ENCODE peak calls at places on chromosomes 11 and 22, in four cellular contexts. N, U, S and Q are unnamed samples.

GRCh38 chr11:76233936-76234703 is 27.8 kb upstream of the WNT11 start:
- DNase-seq in N (peak; percentile 87), U (peak; percentile 33), S (no peak), Q (peak; percentile 52)

GRCh38 chr11:35387341-35387982 is 31.9 kb downstream of the SLC1A2 start:
- DNase-seq in U (peak; percentile 35), S (no peak), N (no peak), Q (no peak)

GRCh38 chr11:75342231-75342918 is 9.1 kb downstream of the ARRB1 start:
- DNase-seq in U (no peak), N (no peak), S (no peak), Q (no peak)

GRCh38 chr22:33772793-33773192 is 147.5 kb downstream of the LARGE1 start:
- DNase-seq in N (no peak), U (no peak), S (no peak), Q (no peak)

GRCh38 chr11:1924646-1925372 is 5.3 kb downstream of the TNNT3 start:
- DNase-seq in U (no peak), N (peak; percentile 69), S (no peak), Q (no peak)

GRCh38 chr11:124898711-124899110 is 1.0 kb upstream of the ROBO4 start:
- DNase-seq in N (peak; percentile 84), U (no peak), S (no peak), Q (no peak)

GRCh38 chr11:705646-706438 is at the start of gene EPS8L2:
- DNase-seq in N (peak; percentile 81), S (no peak), U (no peak), Q (no peak)

GRCh38 chr22:48224332-48224731 is 1461.9 kb downstream of the TBC1D22A start:
- DNase-seq in S (no peak), U (no peak), N (no peak), Q (no peak)

GRCh38 chr11:119169272-119169719 is 771 bp downstream of the NLRX1 start:
- DNase-seq in U (no peak), N (peak; percentile 85), S (no peak), Q (peak; percentile 22)

GRCh38 chr22:45170001-45170466 is 6.3 kb downstream of the NUP50 start:
- DNase-seq in S (no peak), U (no peak), N (no peak), Q (no peak)

GRCh38 chr11:4495487-4495886 is 13.0 kb downstream of the OR52K1 start:
- DNase-seq in U (no peak), S (no peak), N (no peak), Q (no peak)

GRCh38 chr11:109993786-109994185 is 99.4 kb upstream of the ZC3H12C start:
- DNase-seq in N (no peak), S (no peak), U (no peak), Q (no peak)

GRCh38 chr22:30810105-30810504 is 115.4 kb downstream of the OSBP2 start:
- DNase-seq in S (no peak), N (no peak), U (no peak), Q (no peak)

GRCh38 chr22:27154717-27155116 is 497.3 kb downstream of the MIAT start:
- DNase-seq in N (peak; percentile 83), S (no peak), U (no peak), Q (no peak)

GRCh38 chr11:12160231-12160630 is 49.8 kb downstream of the MICAL2 start:
- DNase-seq in S (no peak), N (no peak), U (no peak), Q (no peak)

GRCh38 chr11:127680146-127680545 is 679.6 kb upstream of the KIRREL3 start:
- DNase-seq in S (no peak), U (no peak), N (no peak), Q (no peak)

GRCh38 chr22:19537941-19538488 is 13.8 kb upstream of the CLDN5 start:
- DNase-seq in S (no peak), U (no peak), N (no peak), Q (no peak)

GRCh38 chr22:25160120-25160996 is 39.3 kb upstream of the CRYBB3 start:
- DNase-seq in S (no peak), N (no peak), U (no peak), Q (no peak)

GRCh38 chr11:2172676-2173075 is 1.1 kb upstream of the TH start:
- DNase-seq in U (no peak), N (no peak), S (no peak), Q (no peak)

GRCh38 chr11:46281374-46281831 is 3.9 kb downstream of the CREB3L1 start:
- DNase-seq in N (no peak), U (peak; percentile 47), S (no peak), Q (no peak)

GRCh38 chr22:23608583-23608982 is 23.5 kb downstream of the DRICH1 start:
- DNase-seq in S (no peak), N (no peak), U (peak; percentile 23), Q (peak; percentile 71)

GRCh38 chr11:111840143-111840542 is 31.2 kb downstream of the ALG9 start:
- DNase-seq in U (no peak), S (no peak), N (no peak), Q (no peak)

GRCh38 chr11:57905439-57905838 is 118.2 kb upstream of the OR9Q1 start:
- DNase-seq in U (no peak), N (no peak), S (no peak), Q (no peak)

GRCh38 chr22:49751968-49752597 is 75.6 kb downstream of the BRD1 start:
- DNase-seq in U (no peak), S (no peak), N (no peak), Q (peak; percentile 43)

GRCh38 chr11:127052420-127052819 is 51.9 kb upstream of the KIRREL3 start:
- DNase-seq in S (no peak), N (no peak), U (no peak), Q (no peak)

GRCh38 chr11:76824083-76824939 is 36.4 kb upstream of the ACER3 start:
- DNase-seq in N (no peak), S (no peak), U (peak; percentile 29), Q (no peak)

GRCh38 chr22:39308614-39309363 is 10.6 kb downstream of the RPL3 start:
- DNase-seq in U (peak; percentile 91), S (no peak), N (peak; percentile 74), Q (no peak)

GRCh38 chr11:124602193-124602592 is 9.0 kb upstream of the PANX3 start:
- DNase-seq in N (no peak), U (no peak), S (no peak), Q (no peak)

GRCh38 chr22:49269371-49269770 is 558.3 kb downstream of the BRD1 start:
- DNase-seq in N (no peak), S (no peak), U (no peak), Q (no peak)

GRCh38 chr11:73995247-73995646 is 12.6 kb upstream of the UCP2 start:
- DNase-seq in U (no peak), S (no peak), N (no peak), Q (no peak)

GRCh38 chr11:118924591-118925585 is 838 bp downstream of the BCL9L start:
- DNase-seq in U (peak; percentile 72), N (peak; percentile 92), S (no peak), Q (peak; percentile 59)

GRCh38 chr22:49296561-49296960 is 531.1 kb downstream of the BRD1 start:
- DNase-seq in N (peak; percentile 56), U (no peak), S (no peak), Q (no peak)

GRCh38 chr11:117525866-117526265 is 198.2 kb downstream of the CEP164 start:
- DNase-seq in N (no peak), U (no peak), S (no peak), Q (no peak)

GRCh38 chr11:100687032-100687629 is at the start of gene ARHGAP42:
- DNase-seq in U (peak; percentile 71), S (peak; percentile 2), N (peak; percentile 91), Q (peak; percentile 72)

GRCh38 chr11:1128333-1129142 is 29.2 kb upstream of the MUC5AC start:
- DNase-seq in S (no peak), N (peak; percentile 68), U (no peak), Q (no peak)

GRCh38 chr22:21593406-21594232 is 26.1 kb downstream of the UBE2L3 start:
- DNase-seq in U (no peak), N (no peak), S (no peak), Q (peak; percentile 46)
- TF ChIP-seq CTCF in U (peak; percentile 35), N (no peak), S (no peak), Q (peak; percentile 86)

GRCh38 chr11:7569044-7569443 is 55.2 kb downstream of the PPFIBP2 start:
- DNase-seq in N (no peak), U (no peak), S (no peak), Q (no peak)

GRCh38 chr11:7573193-7573557 is 59.4 kb downstream of the PPFIBP2 start:
- DNase-seq in U (no peak), N (no peak), S (no peak), Q (no peak)

GRCh38 chr11:7571640-7572000 is 57.8 kb downstream of the PPFIBP2 start:
- DNase-seq in N (no peak), U (peak; percentile 70), S (no peak), Q (peak; percentile 78)

GRCh38 chr11:7572001-7572712 is 58.4 kb downstream of the PPFIBP2 start:
- DNase-seq in N (no peak), S (no peak), U (peak; percentile 41), Q (no peak)

DNA sequence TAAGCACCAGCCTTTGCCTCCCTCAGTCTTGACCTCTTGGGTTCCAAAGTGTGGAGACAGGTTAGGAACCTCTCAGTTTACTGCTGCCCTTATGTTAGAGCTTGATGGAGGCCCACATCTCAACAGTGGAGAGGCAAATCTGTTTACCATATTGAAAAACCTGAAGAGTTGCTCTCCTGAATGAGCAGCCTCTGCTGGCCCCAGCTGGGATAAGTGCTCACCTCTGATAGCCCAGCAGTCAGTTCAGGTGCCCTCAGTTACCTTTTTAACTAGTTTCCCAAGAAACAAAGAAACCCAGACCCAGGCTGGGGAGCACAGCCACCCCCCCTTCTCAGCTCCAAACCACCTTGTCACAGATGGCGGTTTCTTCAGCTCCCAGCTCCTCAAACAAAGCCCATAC is 57.1 kb downstream of the PPFIBP2 start:
- DNase-seq in U (no peak), N (no peak), S (no peak), Q (no peak)
- H3K27ac ChIP-seq in U (no peak overlapping the region), N (no peak overlapping the region), S (no peak overlapping the region), Q (no peak overlapping the region)

DNA sequence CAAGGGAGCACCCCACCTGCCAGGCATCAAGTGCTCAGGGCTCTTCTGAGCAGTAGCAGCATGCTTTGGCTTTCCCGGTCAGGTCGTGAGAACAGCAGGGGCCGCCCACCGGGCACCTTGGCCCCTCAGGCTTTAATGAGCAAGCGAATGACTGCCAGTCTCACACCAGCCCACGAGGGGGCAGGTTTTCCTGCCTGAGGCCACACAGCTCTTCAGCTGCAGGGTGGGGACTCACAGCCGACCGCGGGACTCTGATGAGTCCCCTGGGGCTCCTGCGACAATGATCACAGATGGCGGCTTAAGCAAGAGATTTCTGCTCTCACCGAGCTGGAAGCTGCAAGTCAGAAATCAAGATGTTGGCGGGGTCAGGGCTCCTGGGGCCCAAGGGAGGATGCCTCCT is 14.3 kb upstream of the FGF19 start:
- DNase-seq in S (no peak), N (no peak), U (peak; percentile 98), Q (peak; percentile 94)
- TF ChIP-seq CTCF in S (no peak), N (peak; percentile 43), U (peak; percentile 97), Q (peak; percentile 90)

GRCh38 chr11:7936615-7937014 is 4.9 kb downstream of the OR10A3 start:
- DNase-seq in U (no peak), N (no peak), S (no peak), Q (no peak)
- H3K27ac ChIP-seq in U (no peak overlapping the region), N (no peak overlapping the region), S (no peak overlapping the region), Q (no peak overlapping the region)

GRCh38 chr22:36853407-36854099 is 7.3 kb upstream of the NCF4 start:
- DNase-seq in U (peak; percentile 77), S (peak; percentile 79), N (peak; percentile 96), Q (peak; percentile 83)
- TF ChIP-seq CTCF in U (peak; percentile 88), S (peak; percentile 70), N (peak; percentile 90), Q (peak; percentile 75)